ENCODE peak calls at places on chromosome 6, in four cellular contexts. Q is iris pigment epithelial cell; A is GM12878; Y is activated CD8-positive, alpha-beta memory T cell treated with anti-CD3 and anti-CD28 coated beads for 48 hours. X is an unnamed sample.
A peak's percentile ranks its signal among the peaks of the same experiment; 100 is the strongest.

GRCh38 chr6:53827485-53827884 is 32.7 kb downstream of the LRRC1 start:
- DNase-seq in Q (no peak), A (no peak), Y (no peak), X (no peak)

GRCh38 chr6:37501632-37502466 is 2.2 kb upstream of the CCDC167 start:
- DNase-seq in Q (no peak), A (no peak), Y (no peak), X (no peak)

GRCh38 chr6:167292301-167293087 is 1.4 kb downstream of the UNC93A start:
- DNase-seq in Q (no peak), A (no peak), Y (no peak), X (no peak)

GRCh38 chr6:44580901-44581300 is 193.4 kb downstream of the CDC5L start:
- DNase-seq in Q (peak; percentile 87), A (no peak), Y (no peak), X (peak; percentile 84)

GRCh38 chr6:136587527-136587926 is 37.3 kb upstream of the MAP7 start:
- DNase-seq in Q (no peak), A (no peak), Y (no peak), X (peak; percentile 46)

GRCh38 chr6:115067690-115068447 is 725.0 kb upstream of the HS3ST5 start:
- DNase-seq in Q (no peak), A (no peak), Y (no peak), X (no peak)

GRCh38 chr6:156877126-156877863 is 100.1 kb downstream of the ARID1B start:
- DNase-seq in Q (no peak), A (no peak), Y (no peak), X (no peak)

GRCh38 chr6:90026216-90026615 is 131.9 kb downstream of the GJA10 start:
- DNase-seq in Q (no peak), A (no peak), Y (no peak), X (no peak)

GRCh38 chr6:143410859-143411270 is 39.6 kb downstream of the ADAT2 start:
- DNase-seq in Q (peak; percentile 66), A (no peak), Y (no peak), X (peak; percentile 53)

GRCh38 chr6:2514965-2515543 is 235.7 kb downstream of the MYLK4 start:
- DNase-seq in Q (no peak), A (no peak), Y (no peak), X (no peak)

GRCh38 chr6:128919412-128919811 is 36.5 kb downstream of the LAMA2 start:
- DNase-seq in Q (peak; percentile 12), A (no peak), Y (no peak), X (no peak)

GRCh38 chr6:167093922-167094432 is 28.9 kb upstream of the CCR6 start:
- DNase-seq in Q (no peak), A (peak; percentile 90), Y (peak; percentile 56), X (no peak)

GRCh38 chr6:12749531-12750379 is 33.2 kb downstream of the PHACTR1 start:
- DNase-seq in Q (no peak), A (no peak), Y (no peak), X (no peak)

GRCh38 chr6:8180327-8181161 is 78.2 kb upstream of the EEF1E1 start:
- DNase-seq in Q (peak; percentile 87), A (no peak), Y (no peak), X (peak; percentile 93)

GRCh38 chr6:169981051-169981450 is 229.6 kb downstream of the ERMARD start:
- DNase-seq in Q (no peak), A (no peak), Y (no peak), X (no peak)

GRCh38 chr6:35691027-35691824 is 2.5 kb upstream of the FKBP5 start:
- DNase-seq in Q (peak; percentile 90), A (no peak), Y (no peak), X (peak; percentile 91)

GRCh38 chr6:129104131-129104530 is 221.2 kb downstream of the LAMA2 start:
- DNase-seq in Q (peak; percentile 82), A (no peak), Y (no peak), X (peak; percentile 73)

GRCh38 chr6:27608916-27609883 is 136.3 kb upstream of the ZNF184 start:
- DNase-seq in Q (peak; percentile 85), A (peak; percentile 56), Y (no peak), X (peak; percentile 87)

GRCh38 chr6:36605560-36606391 is 11.6 kb downstream of the SRSF3 start:
- DNase-seq in Q (peak; percentile 58), A (no peak), Y (no peak), X (peak; percentile 67)

GRCh38 chr6:36914227-36914794 is 28.6 kb downstream of the C6orf89 start:
- DNase-seq in Q (peak; percentile 48), A (no peak), Y (no peak), X (peak; percentile 63)

GRCh38 chr6:20379231-20379630 is 22.4 kb upstream of the E2F3 start:
- DNase-seq in Q (no peak), A (no peak), Y (no peak), X (no peak)

GRCh38 chr6:89073014-89073620 is 7.4 kb upstream of the PNRC1 start:
- DNase-seq in Q (peak; percentile 67), A (no peak), Y (no peak), X (peak; percentile 74)

GRCh38 chr6:134074151-134074712 is 21.8 kb upstream of the SLC2A12 start:
- DNase-seq in Q (no peak), A (no peak), Y (no peak), X (peak; percentile 38)

GRCh38 chr6:38114976-38115632 is 295.6 kb downstream of the ZFAND3 start:
- DNase-seq in Q (peak; percentile 23), A (no peak), Y (no peak), X (no peak)

GRCh38 chr6:25156123-25156522 is 123.1 kb upstream of the CARMIL1 start:
- DNase-seq in Q (peak; percentile 22), A (no peak), Y (no peak), X (no peak)

GRCh38 chr6:135251964-135252429 is 70.9 kb downstream of the MYB start:
- DNase-seq in Q (peak; percentile 62), A (no peak), Y (no peak), X (peak; percentile 43)

GRCh38 chr6:815348-815738 is 122.4 kb upstream of the EXOC2 start:
- DNase-seq in Q (no peak), A (no peak), Y (no peak), X (no peak)

GRCh38 chr6:1473598-1473997 is 84.2 kb downstream of the FOXF2 start:
- DNase-seq in Q (no peak), A (no peak), Y (no peak), X (no peak)

GRCh38 chr6:35764238-35764896 is 12.0 kb upstream of the CLPSL2 start:
- DNase-seq in Q (no peak), A (no peak), Y (no peak), X (no peak)